ENCODE peak calls at places on chromosomes 3 and 15, in four cellular contexts. One of them, this sample, is unnamed.

GRCh38 chr3:157589168-157589567 is 86.0 kb upstream of the VEPH1 start:
- DNase-seq in iris pigment epithelial cell: no peak
- DNase-seq in sigmoid colon: no peak
- DNase-seq in AG08396: no peak
- DNase-seq in this sample: no peak

GRCh38 chr3:52233968-52234367 is 5.0 kb downstream of the TWF2 start:
- DNase-seq in iris pigment epithelial cell: no peak
- DNase-seq in sigmoid colon: no peak
- DNase-seq in AG08396: no peak
- DNase-seq in this sample: no peak

GRCh38 chr15:100790786-100791265 is 88.8 kb upstream of the ALDH1A3 start:
- DNase-seq in iris pigment epithelial cell: no peak
- DNase-seq in sigmoid colon: no peak
- DNase-seq in AG08396: no peak
- DNase-seq in this sample: no peak

GRCh38 chr15:41772720-41773331 is 1.5 kb upstream of the MAPKBP1 start:
- DNase-seq in iris pigment epithelial cell: peak
- DNase-seq in sigmoid colon: peak
- DNase-seq in AG08396: peak
- DNase-seq in this sample: peak

GRCh38 chr3:16498130-16498890 is 15.2 kb downstream of the RFTN1 start:
- DNase-seq in iris pigment epithelial cell: no peak
- DNase-seq in sigmoid colon: no peak
- DNase-seq in AG08396: no peak
- DNase-seq in this sample: no peak

GRCh38 chr3:111732248-111732879 is 126.7 kb upstream of the PHLDB2 start:
- DNase-seq in iris pigment epithelial cell: no peak
- DNase-seq in sigmoid colon: no peak
- DNase-seq in AG08396: no peak
- DNase-seq in this sample: no peak

GRCh38 chr3:15055019-15055557 is 10.0 kb downstream of the MRPS25 start:
- DNase-seq in iris pigment epithelial cell: peak
- DNase-seq in sigmoid colon: no peak
- DNase-seq in AG08396: peak
- DNase-seq in this sample: peak

GRCh38 chr3:120907659-120908029 is 361 bp upstream of the STXBP5L start:
- DNase-seq in iris pigment epithelial cell: no peak
- DNase-seq in sigmoid colon: no peak
- DNase-seq in AG08396: no peak
- DNase-seq in this sample: no peak

GRCh38 chr15:92707880-92708551 is 52.4 kb upstream of the FAM174B start:
- DNase-seq in iris pigment epithelial cell: no peak
- DNase-seq in sigmoid colon: no peak
- DNase-seq in AG08396: no peak
- DNase-seq in this sample: no peak

GRCh38 chr3:117618462-117618861 is 908.9 kb downstream of the TUSC7 start:
- DNase-seq in iris pigment epithelial cell: no peak
- DNase-seq in sigmoid colon: no peak
- DNase-seq in AG08396: no peak
- DNase-seq in this sample: no peak

GRCh38 chr3:50151728-50152127 is 3.4 kb upstream of the SEMA3F start:
- DNase-seq in iris pigment epithelial cell: no peak
- DNase-seq in sigmoid colon: no peak
- DNase-seq in AG08396: no peak
- DNase-seq in this sample: no peak

GRCh38 chr15:101723161-101723873 is 956 bp downstream of the TARS3 start:
- DNase-seq in iris pigment epithelial cell: peak
- DNase-seq in sigmoid colon: no peak
- DNase-seq in AG08396: peak
- DNase-seq in this sample: peak

GRCh38 chr15:65916664-65917406 is 47.5 kb downstream of the RAB11A start:
- DNase-seq in iris pigment epithelial cell: peak
- DNase-seq in sigmoid colon: no peak
- DNase-seq in AG08396: peak
- DNase-seq in this sample: peak

GRCh38 chr15:81326466-81327212 is 2.7 kb upstream of the STARD5 start:
- DNase-seq in iris pigment epithelial cell: peak
- DNase-seq in sigmoid colon: no peak
- DNase-seq in AG08396: no peak
- DNase-seq in this sample: peak

GRCh38 chr15:66756220-66756769 is 54.3 kb downstream of the SMAD6 start:
- DNase-seq in iris pigment epithelial cell: no peak
- DNase-seq in sigmoid colon: peak
- DNase-seq in AG08396: no peak
- DNase-seq in this sample: no peak

GRCh38 chr15:100873029-100873677 is 6.5 kb upstream of the ALDH1A3 start:
- DNase-seq in iris pigment epithelial cell: peak
- DNase-seq in sigmoid colon: peak
- DNase-seq in AG08396: peak
- DNase-seq in this sample: peak

GRCh38 chr3:69205385-69205784 is 83.0 kb upstream of the LMOD3 start:
- DNase-seq in iris pigment epithelial cell: no peak
- DNase-seq in sigmoid colon: no peak
- DNase-seq in AG08396: no peak
- DNase-seq in this sample: no peak

GRCh38 chr3:66442254-66443249 is 58.3 kb downstream of the LRIG1 start:
- DNase-seq in iris pigment epithelial cell: peak
- DNase-seq in sigmoid colon: peak
- DNase-seq in AG08396: peak
- DNase-seq in this sample: peak